ENCODE peak calls at places on chromosomes 13 and 19, in eight cellular contexts. I is psoas muscle; U is A673; W is CD8-positive, alpha-beta memory T cell; X is fibroblast of lung; C is spleen; H is uterus; Y is IMR-90. J is an unnamed sample.
A peak's percentile ranks its signal among the peaks of the same experiment; 100 is the strongest.

GRCh38 chr13:87666826-87667225 is 4.3 kb upstream of the SLITRK5 start:
- DNase-seq in W (no peak), X (no peak), C (no peak), Y (no peak), I (no peak), H (no peak), U (peak; percentile 80), J (no peak)

GRCh38 chr19:1089126-1089771 is 5.9 kb downstream of the POLR2E start:
- DNase-seq in H (no peak), Y (no peak), U (no peak), X (no peak), W (no peak), I (peak; percentile 55), C (peak; percentile 79), J (no peak)

GRCh38 chr19:19775891-19776205 is 42.9 kb upstream of the ZNF14 start:
- DNase-seq in X (no peak), W (no peak), I (peak; percentile 50), Y (no peak), U (no peak), H (no peak), C (no peak), J (no peak)

GRCh38 chr19:928471-929259 is 2.8 kb downstream of the ARID3A start:
- DNase-seq in U (no peak), C (no peak), H (peak; percentile 22), I (no peak), X (no peak), W (no peak), Y (no peak), J (no peak)

GRCh38 chr13:98977568-98978270 is at the start of gene DOCK9:
- DNase-seq in U (no peak), Y (peak; percentile 65), W (no peak), X (peak; percentile 83), I (peak; percentile 68), H (peak; percentile 39), C (no peak), J (no peak)

GRCh38 chr19:16366433-16367268 is 42.0 kb downstream of the KLF2 start:
- DNase-seq in H (no peak), I (peak; percentile 65), W (no peak), C (peak; percentile 85), Y (no peak), U (no peak), X (no peak), J (no peak)

GRCh38 chr19:17419491-17420266 is at the start of gene MVB12A:
- DNase-seq in U (peak; percentile 100), H (peak; percentile 98), W (peak; percentile 93), I (peak; percentile 99), X (peak; percentile 99), Y (peak; percentile 99), C (peak; percentile 99), J (peak; percentile 98)

GRCh38 chr13:112606125-112607001 is 18.4 kb upstream of the TUBGCP3 start:
- DNase-seq in Y (peak; percentile 78), H (peak; percentile 95), C (peak; percentile 98), U (peak; percentile 94), I (peak; percentile 96), W (peak; percentile 74), X (peak; percentile 80), J (peak; percentile 95)

DNA sequence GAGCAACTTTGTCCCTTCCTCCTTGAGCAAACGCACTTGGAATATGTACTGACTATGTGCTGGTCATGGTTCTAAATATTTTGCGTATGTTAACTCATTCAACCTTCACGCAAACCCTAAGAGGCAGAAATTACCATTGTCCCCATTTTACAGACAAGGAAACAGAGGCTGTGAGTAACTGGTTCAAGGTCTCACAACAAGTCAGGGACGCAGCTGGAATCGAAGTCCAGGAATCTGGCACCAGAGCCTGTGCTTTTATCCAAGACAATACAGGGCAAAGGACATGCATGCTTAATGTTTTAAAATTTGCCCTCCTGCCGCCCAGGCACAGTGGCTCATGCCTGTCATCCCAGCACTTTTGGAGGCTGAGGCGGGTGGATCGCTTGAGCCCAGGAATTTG is 5.1 kb downstream of the FXYD5 start:
- DNase-seq in I (no peak), C (no peak), X (no peak), W (no peak), Y (no peak), H (no peak), U (no peak), J (no peak)
- H3K36me3 ChIP-seq in I (peaks cover 14% of the 10 kb centered on the region), C (peaks cover 62% of the 10 kb centered on the region), X (peaks cover 21% of the 10 kb centered on the region), W (peaks cover 71% of the 10 kb centered on the region), Y (peaks cover 52% of the 10 kb centered on the region), H (no peaks in the 10 kb centered on the region), U (no peaks in the 10 kb centered on the region), J (peaks cover 29% of the 10 kb centered on the region)

GRCh38 chr19:49681830-49682229 is 4.8 kb downstream of the PRMT1 start:
- DNase-seq in W (no peak), H (no peak), X (no peak), I (no peak), Y (no peak), C (peak; percentile 77), U (no peak), J (no peak)
- H3K36me3 ChIP-seq in W (peaks cover 15% of the 10 kb centered on the region), H (no peaks in the 10 kb centered on the region), X (peaks cover 27% of the 10 kb centered on the region), I (peaks cover 65% of the 10 kb centered on the region), Y (peaks cover 38% of the 10 kb centered on the region), C (peaks cover 53% of the 10 kb centered on the region), U (peaks cover 51% of the 10 kb centered on the region), J (peaks cover 60% of the 10 kb centered on the region)

GRCh38 chr19:11052391-11052790 is 36.9 kb upstream of the LDLR start:
- DNase-seq in U (peak; percentile 52), Y (no peak), X (no peak), I (no peak), H (no peak), W (no peak), C (no peak), J (no peak)

GRCh38 chr19:11050323-11051114 is 38.7 kb upstream of the LDLR start:
- DNase-seq in X (no peak), C (no peak), W (no peak), U (no peak), H (no peak), Y (no peak), I (no peak), J (no peak)

GRCh38 chr19:11054200-11054599 is 35.1 kb upstream of the LDLR start:
- DNase-seq in H (no peak), X (no peak), U (no peak), C (no peak), W (no peak), Y (no peak), I (no peak), J (no peak)

GRCh38 chr19:11058246-11059030 is 30.8 kb upstream of the LDLR start:
- DNase-seq in X (no peak), I (no peak), U (no peak), W (no peak), H (no peak), Y (no peak), C (no peak), J (no peak)

DNA sequence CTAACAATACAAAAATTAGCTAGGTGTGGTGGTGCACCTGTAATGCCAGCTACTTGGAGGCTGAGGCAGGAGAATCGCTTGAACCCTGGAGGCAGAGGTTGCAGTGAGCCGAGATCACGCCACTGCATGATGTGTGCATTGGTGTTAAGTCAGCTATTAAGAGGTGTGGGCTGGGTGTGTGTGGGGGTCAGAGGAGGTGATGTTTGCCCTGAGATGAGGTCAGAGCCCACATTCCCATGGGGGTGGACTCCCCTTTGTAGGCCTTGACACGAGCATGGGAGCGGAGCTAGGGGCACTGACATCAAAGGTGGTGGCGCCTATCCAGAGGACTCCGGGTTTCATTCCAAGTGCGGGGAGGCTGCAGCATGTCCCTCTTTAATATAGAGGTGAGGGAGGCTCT is 34.6 kb upstream of the LDLR start:
- DNase-seq in X (no peak), Y (no peak), I (no peak), U (no peak), C (no peak), W (no peak), H (no peak), J (no peak)
- H3K36me3 ChIP-seq in X (peaks cover 15% of the 10 kb centered on the region), Y (peaks cover 52% of the 10 kb centered on the region), I (peaks cover 59% of the 10 kb centered on the region), U (peaks cover 22% of the 10 kb centered on the region), C (peaks cover 21% of the 10 kb centered on the region), W (no peaks in the 10 kb centered on the region), H (no peaks in the 10 kb centered on the region), J (peaks cover 40% of the 10 kb centered on the region)

DNA sequence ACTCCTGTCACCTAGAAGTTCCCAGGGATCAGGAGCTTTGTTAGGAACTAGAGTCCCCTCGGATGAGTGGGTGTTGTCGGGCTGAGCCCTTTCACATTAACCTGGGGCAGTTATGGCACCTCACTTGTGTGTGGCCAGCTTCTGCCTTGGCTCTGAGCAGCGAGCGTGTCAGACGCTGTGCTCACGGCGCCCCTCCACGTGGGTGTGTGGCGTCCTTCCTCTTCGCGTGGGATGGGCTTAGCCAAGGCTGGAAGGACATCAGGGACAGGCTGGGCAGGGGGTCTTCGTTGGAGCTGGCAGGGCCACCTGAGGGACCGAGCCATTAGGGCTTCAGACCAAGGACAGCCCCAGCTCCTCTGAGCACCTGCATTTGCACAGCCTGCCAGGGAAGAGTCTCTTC is 23.4 kb downstream of the DOT1L start:
- DNase-seq in H (no peak), Y (no peak), I (no peak), W (no peak), C (no peak), U (no peak), X (no peak), J (no peak)
- H3K36me3 ChIP-seq in H (no peaks in the 10 kb centered on the region), Y (peaks cover 51% of the 10 kb centered on the region), I (peaks cover 49% of the 10 kb centered on the region), W (peaks cover 7% of the 10 kb centered on the region), C (peaks cover 63% of the 10 kb centered on the region), U (peaks cover 51% of the 10 kb centered on the region), X (peaks cover 39% of the 10 kb centered on the region), J (peaks cover 12% of the 10 kb centered on the region)

DNA sequence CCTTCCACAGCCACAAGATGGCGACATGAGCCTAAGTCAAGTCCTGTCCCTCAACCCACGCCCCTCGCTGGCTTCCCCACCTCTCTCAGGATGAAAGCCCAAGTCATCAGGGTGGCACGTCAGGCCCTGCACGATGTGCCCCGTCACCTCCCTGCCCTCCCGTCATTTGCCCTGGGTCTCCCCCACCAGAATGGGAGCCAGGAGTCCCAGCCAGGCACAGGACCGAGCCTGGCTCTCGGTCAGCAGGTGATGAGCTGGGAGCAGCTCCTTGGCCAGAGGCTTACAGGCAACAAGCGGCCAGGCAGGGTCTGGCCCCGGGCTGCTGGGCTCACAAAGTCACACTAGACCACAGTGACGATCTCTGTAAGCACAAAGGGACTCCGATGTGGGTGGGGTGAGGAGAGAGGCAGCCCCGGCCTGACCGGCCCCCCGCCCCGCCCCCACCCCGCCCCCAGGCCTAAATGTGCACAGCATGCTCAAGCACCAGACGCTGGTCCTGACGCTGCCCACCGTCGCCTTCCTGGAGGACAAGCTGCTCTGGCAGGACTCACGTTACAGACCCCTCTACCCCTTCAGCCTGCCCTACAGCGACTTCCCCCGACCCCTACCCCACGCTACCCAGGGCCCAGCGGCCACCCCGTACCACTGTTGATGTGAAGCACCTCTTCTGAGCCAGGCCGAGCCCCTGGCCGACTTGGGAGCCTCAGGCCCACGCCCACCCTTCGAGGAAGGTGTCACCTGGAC is 7.3 kb downstream of the MRPL4 start:
- DNase-seq in C (peak; percentile 90), U (peak; percentile 94), I (peak; percentile 89), Y (peak; percentile 85), W (peak; percentile 79), X (peak; percentile 75), H (peak; percentile 74), J (peak; percentile 91)
- H3K36me3 ChIP-seq in C (peaks cover 49% of the 10 kb centered on the region), U (peaks cover 21% of the 10 kb centered on the region), I (peaks cover 56% of the 10 kb centered on the region), Y (peaks cover 34% of the 10 kb centered on the region), W (peaks cover 30% of the 10 kb centered on the region), X (peaks cover 21% of the 10 kb centered on the region), H (no peaks in the 10 kb centered on the region), J (peaks cover 31% of the 10 kb centered on the region)